ENCODE peak calls at places on chromosomes 1 and 21, in five cellular contexts. J, C, E, M and A are unnamed samples.

GRCh38 chr1:37186246-37186756 is 152.0 kb upstream of the GRIK3 start:
- DNase-seq in J (no peak), C (no peak), M (no peak), E (no peak), A (no peak)

GRCh38 chr1:52032785-52033131 is 852 bp downstream of the KTI12 start:
- DNase-seq in C (peak), E (peak), M (peak), J (peak), A (peak)

GRCh38 chr1:7454052-7454815 is 316.9 kb upstream of the VAMP3 start:
- DNase-seq in M (no peak), J (no peak), C (no peak), E (peak), A (peak)

GRCh38 chr1:173489149-173489600 is 12.0 kb downstream of the PRDX6 start:
- DNase-seq in C (no peak), J (no peak), E (no peak), M (no peak), A (no peak)

GRCh38 chr1:6024376-6024775 is 21.3 kb upstream of the KCNAB2 start:
- DNase-seq in C (no peak), E (no peak), M (no peak), J (no peak), A (no peak)

GRCh38 chr1:66575739-66576138 is 41.8 kb downstream of the SGIP1 start:
- DNase-seq in C (peak), E (no peak), M (no peak), J (no peak), A (no peak)

GRCh38 chr1:85453640-85454194 is 11.2 kb downstream of the DDAH1 start:
- DNase-seq in E (no peak), M (no peak), J (no peak), C (no peak), A (no peak)

GRCh38 chr1:53288247-53289049 is 39.4 kb downstream of the LRP8 start:
- DNase-seq in M (no peak), J (no peak), E (no peak), C (no peak), A (no peak)

GRCh38 chr21:43994085-43994484 is 18.0 kb upstream of the TRAPPC10 start:
- DNase-seq in M (no peak), J (no peak), E (no peak), C (no peak), A (no peak)

GRCh38 chr21:39137248-39138186 is 45.7 kb downstream of the PSMG1 start:
- DNase-seq in C (peak), J (no peak), E (no peak), M (no peak), A (no peak)
- H3K27ac ChIP-seq in C (peak), J (no peak), E (no peak), M (no peak), A (peak)

GRCh38 chr1:155933591-155934096 is 569 bp downstream of the KHDC4 start:
- DNase-seq in C (no peak), M (no peak), E (no peak), J (no peak), A (no peak)
- H3K27ac ChIP-seq in C (peak), M (peak), E (peak), J (peak), A (peak)

DNA sequence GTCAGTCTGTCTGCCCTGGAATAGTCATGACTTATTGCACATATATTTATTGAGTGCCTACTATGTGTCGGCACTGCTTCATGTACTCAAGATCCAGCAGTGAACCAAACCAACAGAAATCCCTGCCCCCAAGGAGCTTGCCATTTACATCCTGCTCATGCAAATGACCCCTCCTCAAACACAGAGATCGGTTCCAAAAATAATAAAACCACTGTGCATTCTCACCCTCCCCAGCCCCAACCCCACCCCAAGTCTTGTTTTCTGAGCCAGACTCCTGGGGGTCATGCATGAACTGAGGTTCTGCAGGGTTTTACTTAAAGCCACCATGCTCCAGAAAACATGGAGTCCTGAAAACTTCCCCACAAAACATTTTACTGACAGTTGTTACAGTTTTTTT is 61.9 kb downstream of the KIAA0040 start:
- DNase-seq in E (no peak), J (no peak), M (no peak), C (no peak), A (no peak)
- H3K27ac ChIP-seq in E (no peak), J (no peak), M (no peak), C (no peak), A (peak)

GRCh38 chr1:108050134-108050533 is 85.2 kb upstream of the VAV3 start:
- DNase-seq in E (no peak), J (peak), C (no peak), M (peak), A (peak)
- H3K27ac ChIP-seq in E (peak), J (no peak), C (no peak), M (no peak), A (peak)

GRCh38 chr1:146039844-146040194 is 18.3 kb upstream of the HJV start:
- DNase-seq in C (no peak), E (no peak), J (no peak), M (no peak), A (no peak)
- H3K27ac ChIP-seq in C (no peak), E (no peak), J (peak), M (no peak), A (no peak)